ENCODE peak calls at places on chromosome 21, in five cellular contexts. One of them, this sample, is unnamed.

GRCh38 chr21:15943009-15943666 is 213.4 kb downstream of the USP25 start:
- DNase-seq in psoas muscle: no peak
- DNase-seq in left lung: no peak
- DNase-seq in thoracic aorta: no peak
- DNase-seq in pancreas: no peak
- DNase-seq in this sample: peak

GRCh38 chr21:34510148-34511142 is 1.6 kb downstream of the KCNE1 start:
- DNase-seq in psoas muscle: peak
- DNase-seq in left lung: peak
- DNase-seq in thoracic aorta: peak
- DNase-seq in pancreas: peak
- DNase-seq in this sample: peak

GRCh38 chr21:17925000-17925610 is 105.9 kb upstream of the C21orf91 start:
- DNase-seq in psoas muscle: no peak
- DNase-seq in left lung: no peak
- DNase-seq in thoracic aorta: no peak
- DNase-seq in pancreas: peak
- DNase-seq in this sample: peak

GRCh38 chr21:30434033-30434631 is 4.1 kb downstream of the KRTAP13-4 start:
- DNase-seq in psoas muscle: no peak
- DNase-seq in left lung: no peak
- DNase-seq in thoracic aorta: no peak
- DNase-seq in pancreas: no peak
- DNase-seq in this sample: peak

GRCh38 chr21:36385233-36385908 is at the start of gene CHAF1B:
- DNase-seq in psoas muscle: peak
- DNase-seq in left lung: peak
- DNase-seq in thoracic aorta: no peak
- DNase-seq in pancreas: peak
- DNase-seq in this sample: peak

GRCh38 chr21:33644383-33645074 is 2.2 kb downstream of the ITSN1 start:
- DNase-seq in psoas muscle: peak
- DNase-seq in left lung: no peak
- DNase-seq in thoracic aorta: no peak
- DNase-seq in pancreas: no peak
- DNase-seq in this sample: peak

GRCh38 chr21:38899277-38899947 is 93.7 kb downstream of the ETS2 start:
- DNase-seq in psoas muscle: no peak
- DNase-seq in left lung: no peak
- DNase-seq in thoracic aorta: no peak
- DNase-seq in pancreas: no peak
- DNase-seq in this sample: no peak

GRCh38 chr21:33099131-33099530 is 29.2 kb downstream of the OLIG1 start:
- DNase-seq in psoas muscle: no peak
- DNase-seq in left lung: no peak
- DNase-seq in thoracic aorta: no peak
- DNase-seq in pancreas: no peak
- DNase-seq in this sample: no peak

GRCh38 chr21:44946254-44947041 is 6.6 kb downstream of the SLX9 start:
- DNase-seq in psoas muscle: peak
- DNase-seq in left lung: no peak
- DNase-seq in thoracic aorta: no peak
- DNase-seq in pancreas: no peak
- DNase-seq in this sample: no peak

GRCh38 chr21:16570196-16570595 is 840.4 kb downstream of the USP25 start:
- DNase-seq in psoas muscle: no peak
- DNase-seq in left lung: no peak
- DNase-seq in thoracic aorta: no peak
- DNase-seq in pancreas: no peak
- DNase-seq in this sample: peak

GRCh38 chr21:16047857-16048256 is 318.1 kb downstream of the USP25 start:
- DNase-seq in psoas muscle: no peak
- DNase-seq in left lung: no peak
- DNase-seq in thoracic aorta: no peak
- DNase-seq in pancreas: no peak
- DNase-seq in this sample: no peak

GRCh38 chr21:44402323-44403105 is 49.1 kb downstream of the TRPM2 start:
- DNase-seq in psoas muscle: no peak
- DNase-seq in left lung: peak
- DNase-seq in thoracic aorta: no peak
- DNase-seq in pancreas: no peak
- DNase-seq in this sample: no peak

GRCh38 chr21:45874716-45875415 is 106.7 kb upstream of the COL6A1 start:
- DNase-seq in psoas muscle: peak
- DNase-seq in left lung: peak
- DNase-seq in thoracic aorta: no peak
- DNase-seq in pancreas: no peak
- DNase-seq in this sample: peak

GRCh38 chr21:41605178-41605933 is 97.4 kb upstream of the TMPRSS2 start:
- DNase-seq in psoas muscle: no peak
- DNase-seq in left lung: no peak
- DNase-seq in thoracic aorta: no peak
- DNase-seq in pancreas: no peak
- DNase-seq in this sample: no peak

GRCh38 chr21:34280987-34281386 is 82.8 kb upstream of the KCNE2 start:
- DNase-seq in psoas muscle: peak
- DNase-seq in left lung: no peak
- DNase-seq in thoracic aorta: no peak
- DNase-seq in pancreas: no peak
- DNase-seq in this sample: no peak

GRCh38 chr21:44583800-44584147 is 3.4 kb upstream of the KRTAP10-5 start:
- DNase-seq in psoas muscle: no peak
- DNase-seq in left lung: no peak
- DNase-seq in thoracic aorta: no peak
- DNase-seq in pancreas: no peak
- DNase-seq in this sample: no peak

GRCh38 chr21:17679002-17679600 is 66.4 kb upstream of the BTG3 start:
- DNase-seq in psoas muscle: no peak
- DNase-seq in left lung: no peak
- DNase-seq in thoracic aorta: no peak
- DNase-seq in pancreas: no peak
- DNase-seq in this sample: peak

GRCh38 chr21:21439761-21440160 is 441.6 kb downstream of the NCAM2 start:
- DNase-seq in psoas muscle: no peak
- DNase-seq in left lung: no peak
- DNase-seq in thoracic aorta: no peak
- DNase-seq in pancreas: no peak
- DNase-seq in this sample: peak

GRCh38 chr21:33259995-33260394 is 6.2 kb upstream of the IL10RB start:
- DNase-seq in psoas muscle: no peak
- DNase-seq in left lung: no peak
- DNase-seq in thoracic aorta: no peak
- DNase-seq in pancreas: no peak
- DNase-seq in this sample: no peak

GRCh38 chr21:21295303-21295702 is 297.1 kb downstream of the NCAM2 start:
- DNase-seq in psoas muscle: no peak
- DNase-seq in left lung: no peak
- DNase-seq in thoracic aorta: no peak
- DNase-seq in pancreas: no peak
- DNase-seq in this sample: no peak

DNA sequence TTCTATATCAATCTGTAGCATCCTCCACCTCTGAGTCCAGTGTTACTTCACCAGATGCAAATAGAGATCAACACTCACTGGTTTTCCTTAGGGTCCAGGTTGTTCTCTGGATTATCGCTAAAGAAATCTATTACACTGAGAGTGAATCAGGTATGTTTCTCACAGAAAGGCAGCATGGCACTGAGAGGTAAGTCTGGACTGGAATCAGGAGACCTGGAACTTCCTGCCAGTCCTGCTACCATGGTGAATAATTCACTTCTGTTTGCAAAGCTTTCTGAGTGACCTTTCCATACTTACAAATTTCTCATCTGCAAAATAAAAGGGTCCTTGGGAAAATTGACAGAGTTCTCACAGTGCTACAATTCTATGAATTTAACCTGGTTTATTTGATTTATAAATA is 1583.3 kb downstream of the MRPL39 start:
- DNase-seq in psoas muscle: no peak
- DNase-seq in left lung: no peak
- DNase-seq in thoracic aorta: no peak
- DNase-seq in pancreas: no peak
- DNase-seq in this sample: no peak
- TF ChIP-seq CTCF in psoas muscle: no peak
- TF ChIP-seq CTCF in left lung: no peak
- TF ChIP-seq CTCF in thoracic aorta: no peak
- TF ChIP-seq CTCF in pancreas: no peak
- TF ChIP-seq CTCF in this sample: no peak

DNA sequence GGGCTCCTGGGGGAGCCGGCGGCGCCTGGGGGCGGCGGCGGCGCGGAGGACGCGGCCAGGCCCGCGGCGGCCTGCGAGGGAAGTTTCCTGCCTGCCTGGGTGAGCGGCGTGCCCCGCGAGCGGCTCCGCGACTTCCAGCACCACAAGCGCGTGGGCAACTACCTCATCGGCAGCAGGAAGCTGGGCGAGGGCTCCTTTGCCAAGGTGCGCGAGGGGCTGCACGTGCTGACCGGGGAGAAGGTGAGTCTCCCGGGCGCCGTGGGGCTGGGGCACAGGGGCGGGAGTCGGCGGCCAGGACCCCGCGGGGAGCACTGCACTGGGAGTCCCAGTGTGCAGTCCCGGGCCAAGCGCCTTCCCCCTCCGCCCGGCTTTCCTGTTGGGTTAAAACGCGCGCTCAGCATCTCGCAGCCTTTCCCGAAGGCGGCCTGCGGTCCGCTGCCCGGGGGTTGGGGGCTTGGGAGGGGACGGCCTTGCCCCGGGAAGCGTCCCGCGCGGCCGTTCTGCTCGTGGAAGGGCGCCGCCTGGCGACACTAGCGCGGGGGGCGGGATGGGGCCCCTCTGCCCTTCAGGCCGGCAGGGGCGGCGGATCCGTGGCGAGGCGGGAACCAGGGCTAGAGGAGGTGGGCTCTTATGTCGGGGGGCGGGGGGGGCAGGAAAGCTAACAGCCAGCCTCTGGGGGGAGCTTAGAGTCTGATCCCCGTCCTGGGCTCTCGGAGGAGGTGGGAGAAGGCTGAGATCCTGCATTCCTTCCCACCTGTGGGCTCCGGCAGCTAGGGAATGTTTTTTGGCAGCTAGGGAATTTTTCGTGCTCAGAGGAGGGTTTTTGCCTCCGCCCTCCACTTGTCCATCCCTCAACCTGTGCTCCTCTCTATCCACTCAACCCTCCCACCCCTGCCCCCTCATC is 1.1 kb downstream of the HUNK start:
- DNase-seq in psoas muscle: peak
- DNase-seq in left lung: peak
- DNase-seq in thoracic aorta: no peak
- DNase-seq in pancreas: peak
- DNase-seq in this sample: peak
- H3K4me3 ChIP-seq in psoas muscle: peak
- H3K4me3 ChIP-seq in left lung: peak
- H3K4me3 ChIP-seq in thoracic aorta: peak
- H3K4me3 ChIP-seq in pancreas: peak
- H3K4me3 ChIP-seq in this sample: no peak

GRCh38 chr21:14259669-14260458 is 43.9 kb downstream of the RBM11 start:
- DNase-seq in psoas muscle: no peak
- DNase-seq in left lung: no peak
- DNase-seq in thoracic aorta: no peak
- DNase-seq in pancreas: no peak
- DNase-seq in this sample: peak
- TF ChIP-seq CTCF in psoas muscle: peak
- TF ChIP-seq CTCF in left lung: peak
- TF ChIP-seq CTCF in thoracic aorta: peak
- TF ChIP-seq CTCF in pancreas: peak
- TF ChIP-seq CTCF in this sample: peak

DNA sequence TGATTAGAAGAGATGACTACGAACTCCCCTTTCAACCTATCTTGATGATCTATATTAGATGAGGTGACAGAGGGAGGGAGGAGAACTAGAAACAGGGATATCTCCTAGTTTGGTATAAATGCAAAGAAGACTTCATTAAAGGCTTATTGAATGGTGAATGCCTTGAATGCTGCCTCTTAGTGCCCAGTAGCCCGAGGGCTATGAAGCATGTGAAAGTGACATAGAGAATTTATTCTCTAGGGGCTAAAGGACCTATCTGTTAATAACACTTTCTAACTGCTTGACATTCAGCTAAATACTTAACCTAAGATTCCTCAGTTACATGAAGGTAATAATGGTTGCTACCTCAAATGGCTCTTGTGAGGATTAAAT is 764.1 kb downstream of the LTN1 start:
- DNase-seq in psoas muscle: no peak
- DNase-seq in left lung: no peak
- DNase-seq in thoracic aorta: no peak
- DNase-seq in pancreas: no peak
- DNase-seq in this sample: no peak
- H3K4me3 ChIP-seq in psoas muscle: no peak
- H3K4me3 ChIP-seq in left lung: no peak
- H3K4me3 ChIP-seq in thoracic aorta: no peak
- H3K4me3 ChIP-seq in pancreas: no peak
- H3K4me3 ChIP-seq in this sample: no peak